ENCODE peak calls at places on chromosome 6, in seven cellular contexts. One of them, this sample, is unnamed.

GRCh38 chr6:139753198-139753861 is 378.9 kb upstream of the CITED2 start:
- DNase-seq in PC-3: no peak
- DNase-seq in activated T-cell treated with anti-CD3 and anti-CD28 coated beads for 4 hours: no peak
- DNase-seq in tibial nerve: no peak
- DNase-seq in hepatic stellate cell: peak
- DNase-seq in heart left ventricle: no peak
- DNase-seq in GM23338: peak
- DNase-seq in this sample: no peak

GRCh38 chr6:42025066-42025789 is 25.1 kb upstream of the TAF8 start:
- DNase-seq in PC-3: no peak
- DNase-seq in activated T-cell treated with anti-CD3 and anti-CD28 coated beads for 4 hours: no peak
- DNase-seq in tibial nerve: no peak
- DNase-seq in hepatic stellate cell: no peak
- DNase-seq in heart left ventricle: no peak
- DNase-seq in GM23338: no peak
- DNase-seq in this sample: no peak

GRCh38 chr6:113076116-113076515 is 729.0 kb downstream of the RFPL4B start:
- DNase-seq in PC-3: no peak
- DNase-seq in activated T-cell treated with anti-CD3 and anti-CD28 coated beads for 4 hours: no peak
- DNase-seq in tibial nerve: no peak
- DNase-seq in hepatic stellate cell: no peak
- DNase-seq in heart left ventricle: no peak
- DNase-seq in GM23338: no peak
- DNase-seq in this sample: no peak

GRCh38 chr6:17466707-17467106 is 73.3 kb downstream of the CAP2 start:
- DNase-seq in PC-3: peak
- DNase-seq in activated T-cell treated with anti-CD3 and anti-CD28 coated beads for 4 hours: no peak
- DNase-seq in tibial nerve: no peak
- DNase-seq in hepatic stellate cell: no peak
- DNase-seq in heart left ventricle: no peak
- DNase-seq in GM23338: no peak
- DNase-seq in this sample: no peak

GRCh38 chr6:145137425-145137824 is 597.9 kb downstream of the EPM2A start:
- DNase-seq in PC-3: peak
- DNase-seq in activated T-cell treated with anti-CD3 and anti-CD28 coated beads for 4 hours: no peak
- DNase-seq in tibial nerve: no peak
- DNase-seq in hepatic stellate cell: no peak
- DNase-seq in heart left ventricle: no peak
- DNase-seq in GM23338: peak
- DNase-seq in this sample: no peak

GRCh38 chr6:151729829-151730495 is 77.5 kb upstream of the ESR1 start:
- DNase-seq in PC-3: no peak
- DNase-seq in activated T-cell treated with anti-CD3 and anti-CD28 coated beads for 4 hours: no peak
- DNase-seq in tibial nerve: no peak
- DNase-seq in hepatic stellate cell: no peak
- DNase-seq in heart left ventricle: no peak
- DNase-seq in GM23338: peak
- DNase-seq in this sample: no peak

GRCh38 chr6:159067334-159067733 is 22.5 kb upstream of the TAGAP start:
- DNase-seq in PC-3: peak
- DNase-seq in activated T-cell treated with anti-CD3 and anti-CD28 coated beads for 4 hours: no peak
- DNase-seq in tibial nerve: no peak
- DNase-seq in hepatic stellate cell: no peak
- DNase-seq in heart left ventricle: no peak
- DNase-seq in GM23338: no peak
- DNase-seq in this sample: no peak

GRCh38 chr6:56238352-56238751 is 9.0 kb downstream of the COL21A1 start:
- DNase-seq in PC-3: no peak
- DNase-seq in activated T-cell treated with anti-CD3 and anti-CD28 coated beads for 4 hours: no peak
- DNase-seq in tibial nerve: no peak
- DNase-seq in hepatic stellate cell: no peak
- DNase-seq in heart left ventricle: no peak
- DNase-seq in GM23338: no peak
- DNase-seq in this sample: no peak

GRCh38 chr6:160146454-160147145 is 25.0 kb downstream of the SLC22A1 start:
- DNase-seq in PC-3: no peak
- DNase-seq in activated T-cell treated with anti-CD3 and anti-CD28 coated beads for 4 hours: no peak
- DNase-seq in tibial nerve: no peak
- DNase-seq in hepatic stellate cell: no peak
- DNase-seq in heart left ventricle: no peak
- DNase-seq in GM23338: no peak
- DNase-seq in this sample: no peak

GRCh38 chr6:146860583-146860982 is 261.8 kb downstream of the ADGB start:
- DNase-seq in PC-3: no peak
- DNase-seq in activated T-cell treated with anti-CD3 and anti-CD28 coated beads for 4 hours: no peak
- DNase-seq in tibial nerve: no peak
- DNase-seq in hepatic stellate cell: no peak
- DNase-seq in heart left ventricle: no peak
- DNase-seq in GM23338: no peak
- DNase-seq in this sample: no peak

GRCh38 chr6:133817460-133818047 is 71.4 kb upstream of the TCF21 start:
- DNase-seq in PC-3: peak
- DNase-seq in activated T-cell treated with anti-CD3 and anti-CD28 coated beads for 4 hours: peak
- DNase-seq in tibial nerve: no peak
- DNase-seq in hepatic stellate cell: no peak
- DNase-seq in heart left ventricle: no peak
- DNase-seq in GM23338: peak
- DNase-seq in this sample: no peak

GRCh38 chr6:111774346-111774703 is 98.9 kb downstream of the FYN start:
- DNase-seq in PC-3: no peak
- DNase-seq in activated T-cell treated with anti-CD3 and anti-CD28 coated beads for 4 hours: no peak
- DNase-seq in tibial nerve: no peak
- DNase-seq in hepatic stellate cell: no peak
- DNase-seq in heart left ventricle: no peak
- DNase-seq in GM23338: no peak
- DNase-seq in this sample: no peak

GRCh38 chr6:161131367-161131766 is 139.8 kb downstream of the MAP3K4 start:
- DNase-seq in PC-3: no peak
- DNase-seq in activated T-cell treated with anti-CD3 and anti-CD28 coated beads for 4 hours: no peak
- DNase-seq in tibial nerve: no peak
- DNase-seq in hepatic stellate cell: no peak
- DNase-seq in heart left ventricle: no peak
- DNase-seq in GM23338: no peak
- DNase-seq in this sample: no peak

GRCh38 chr6:160040527-160041264 is 71.8 kb downstream of the IGF2R start:
- DNase-seq in PC-3: no peak
- DNase-seq in activated T-cell treated with anti-CD3 and anti-CD28 coated beads for 4 hours: no peak
- DNase-seq in tibial nerve: no peak
- DNase-seq in hepatic stellate cell: no peak
- DNase-seq in heart left ventricle: no peak
- DNase-seq in GM23338: no peak
- DNase-seq in this sample: no peak

GRCh38 chr6:132081338-132081737 is 130.2 kb upstream of the CCN2 start:
- DNase-seq in PC-3: no peak
- DNase-seq in activated T-cell treated with anti-CD3 and anti-CD28 coated beads for 4 hours: no peak
- DNase-seq in tibial nerve: no peak
- DNase-seq in hepatic stellate cell: no peak
- DNase-seq in heart left ventricle: no peak
- DNase-seq in GM23338: no peak
- DNase-seq in this sample: no peak

GRCh38 chr6:7145269-7146078 is 37.7 kb downstream of the RREB1 start:
- DNase-seq in PC-3: peak
- DNase-seq in activated T-cell treated with anti-CD3 and anti-CD28 coated beads for 4 hours: no peak
- DNase-seq in tibial nerve: no peak
- DNase-seq in hepatic stellate cell: no peak
- DNase-seq in heart left ventricle: no peak
- DNase-seq in GM23338: peak
- DNase-seq in this sample: no peak

GRCh38 chr6:157226761-157227160 is 96.6 kb downstream of the TMEM242 start:
- DNase-seq in PC-3: no peak
- DNase-seq in activated T-cell treated with anti-CD3 and anti-CD28 coated beads for 4 hours: no peak
- DNase-seq in tibial nerve: no peak
- DNase-seq in hepatic stellate cell: no peak
- DNase-seq in heart left ventricle: no peak
- DNase-seq in GM23338: no peak
- DNase-seq in this sample: no peak

GRCh38 chr6:129235167-129236072 is 352.5 kb downstream of the LAMA2 start:
- DNase-seq in PC-3: no peak
- DNase-seq in activated T-cell treated with anti-CD3 and anti-CD28 coated beads for 4 hours: no peak
- DNase-seq in tibial nerve: no peak
- DNase-seq in hepatic stellate cell: no peak
- DNase-seq in heart left ventricle: no peak
- DNase-seq in GM23338: no peak
- DNase-seq in this sample: no peak

GRCh38 chr6:35368038-35368887 is 25.9 kb downstream of the PPARD start:
- DNase-seq in PC-3: peak
- DNase-seq in activated T-cell treated with anti-CD3 and anti-CD28 coated beads for 4 hours: no peak
- DNase-seq in tibial nerve: no peak
- DNase-seq in hepatic stellate cell: peak
- DNase-seq in heart left ventricle: no peak
- DNase-seq in GM23338: no peak
- DNase-seq in this sample: no peak

GRCh38 chr6:81130071-81130470 is 622.4 kb downstream of the TENT5A start:
- DNase-seq in PC-3: no peak
- DNase-seq in activated T-cell treated with anti-CD3 and anti-CD28 coated beads for 4 hours: no peak
- DNase-seq in tibial nerve: no peak
- DNase-seq in hepatic stellate cell: no peak
- DNase-seq in heart left ventricle: no peak
- DNase-seq in GM23338: no peak
- DNase-seq in this sample: no peak